ENCODE peak calls at places on chromosomes 6 and 20, in seven cellular contexts. F, N, H, Z, Q, K and D are unnamed samples.

GRCh38 chr6:136089885-136090284 is 160.2 kb downstream of the MTFR2 start:
- DNase-seq in Z (no peak), H (no peak), K (no peak), N (no peak), F (no peak), Q (no peak), D (no peak)

GRCh38 chr6:36590237-36590636 is 3.9 kb upstream of the SRSF3 start:
- DNase-seq in H (no peak), Z (no peak), K (peak; percentile 83), N (no peak), Q (peak; percentile 66), F (peak; percentile 52), D (no peak)

GRCh38 chr6:109769213-109769612 is 78.1 kb downstream of the FIG4 start:
- DNase-seq in Z (no peak), K (no peak), Q (no peak), H (no peak), F (no peak), N (no peak), D (no peak)

GRCh38 chr20:2524435-2525272 is 11.7 kb upstream of the TMC2 start:
- DNase-seq in N (peak; percentile 88), Z (peak; percentile 77), K (peak; percentile 86), Q (peak; percentile 72), F (peak; percentile 91), H (peak; percentile 87), D (no peak)

GRCh38 chr6:93413190-93413589 is 6.2 kb downstream of the EPHA7 start:
- DNase-seq in H (no peak), K (no peak), F (no peak), Q (no peak), Z (no peak), N (no peak), D (no peak)

GRCh38 chr6:7073810-7074525 is 33.8 kb upstream of the RREB1 start:
- DNase-seq in H (peak; percentile 9), Q (no peak), N (peak; percentile 43), F (peak; percentile 6), Z (peak; percentile 18), K (no peak), D (peak; percentile 90)

GRCh38 chr20:46635514-46636091 is 15.7 kb downstream of the SLC13A3 start:
- DNase-seq in K (peak; percentile 61), N (no peak), H (no peak), F (no peak), Z (no peak), Q (no peak), D (no peak)

GRCh38 chr6:101395345-101395744 is 1.8 kb downstream of the GRIK2 start:
- DNase-seq in F (no peak), H (no peak), Z (no peak), Q (no peak), N (no peak), K (no peak), D (no peak)

GRCh38 chr6:89886378-89887120 is 7.7 kb upstream of the GJA10 start:
- DNase-seq in Q (no peak), H (no peak), Z (no peak), K (no peak), N (no peak), F (no peak), D (no peak)

GRCh38 chr6:47413752-47414516 is 63.7 kb upstream of the CD2AP start:
- DNase-seq in Q (peak; percentile 7), F (peak; percentile 54), N (peak; percentile 56), H (peak; percentile 15), K (peak; percentile 83), Z (no peak), D (peak; percentile 47)

GRCh38 chr6:151233731-151234130 is 6.0 kb upstream of the AKAP12 start:
- DNase-seq in Z (no peak), Q (no peak), K (no peak), F (no peak), N (no peak), H (no peak), D (no peak)

GRCh38 chr6:37799263-37799644 is 20.3 kb upstream of the ZFAND3 start:
- DNase-seq in N (no peak), F (no peak), H (no peak), Q (no peak), K (no peak), Z (no peak), D (no peak)

GRCh38 chr6:44202972-44203750 is 13.6 kb upstream of the MYMX start:
- DNase-seq in Z (no peak), H (no peak), F (no peak), Q (no peak), K (no peak), N (no peak), D (no peak)

GRCh38 chr20:8476023-8476422 is 344.0 kb downstream of the PLCB1 start:
- DNase-seq in H (no peak), F (no peak), N (no peak), Z (no peak), Q (no peak), K (no peak), D (no peak)

GRCh38 chr20:13364278-13365170 is 143.4 kb downstream of the ISM1 start:
- DNase-seq in Z (no peak), Q (no peak), K (no peak), N (no peak), F (no peak), H (no peak), D (no peak)

GRCh38 chr6:124962617-124963415 is 579 bp downstream of the RNF217 start:
- DNase-seq in Z (no peak), H (no peak), N (no peak), K (peak; percentile 50), Q (peak; percentile 44), F (peak; percentile 64), D (no peak)

GRCh38 chr20:47981242-47981641 is 196.0 kb upstream of the SULF2 start:
- DNase-seq in N (no peak), K (no peak), Q (no peak), F (no peak), Z (no peak), H (no peak), D (no peak)

GRCh38 chr6:140711019-140711613 is 1336.7 kb upstream of the CITED2 start:
- DNase-seq in N (no peak), K (no peak), H (no peak), Q (no peak), F (no peak), Z (no peak), D (no peak)

GRCh38 chr20:37954205-37954604 is 51.3 kb downstream of the VSTM2L start:
- DNase-seq in H (no peak), F (no peak), K (no peak), N (no peak), Z (no peak), Q (no peak), D (no peak)

GRCh38 chr20:2244993-2245392 is 50.8 kb upstream of the TGM3 start:
- DNase-seq in K (no peak), N (no peak), Q (no peak), Z (no peak), F (peak; percentile 32), H (no peak), D (no peak)

GRCh38 chr6:119834418-119834817 is 484.9 kb upstream of the MAN1A1 start:
- DNase-seq in Z (no peak), F (no peak), Q (no peak), K (no peak), H (no peak), N (no peak), D (no peak)

GRCh38 chr6:77178821-77179220 is 284.5 kb downstream of the HTR1B start:
- DNase-seq in F (no peak), K (peak; percentile 52), H (no peak), Z (no peak), N (no peak), Q (peak; percentile 6), D (no peak)

GRCh38 chr6:43983191-43983590 is 144.1 kb downstream of the MRPL14 start:
- DNase-seq in Q (no peak), H (no peak), Z (no peak), F (no peak), K (no peak), N (no peak), D (no peak)

GRCh38 chr6:87747646-87748045 is 45.6 kb upstream of the AKIRIN2 start:
- DNase-seq in K (no peak), Q (no peak), H (no peak), F (no peak), N (no peak), Z (no peak), D (no peak)

GRCh38 chr20:20856956-20857355 is 144.5 kb upstream of the RALGAPA2 start:
- DNase-seq in K (no peak), N (no peak), Q (peak; percentile 75), Z (no peak), H (no peak), F (no peak), D (no peak)

DNA sequence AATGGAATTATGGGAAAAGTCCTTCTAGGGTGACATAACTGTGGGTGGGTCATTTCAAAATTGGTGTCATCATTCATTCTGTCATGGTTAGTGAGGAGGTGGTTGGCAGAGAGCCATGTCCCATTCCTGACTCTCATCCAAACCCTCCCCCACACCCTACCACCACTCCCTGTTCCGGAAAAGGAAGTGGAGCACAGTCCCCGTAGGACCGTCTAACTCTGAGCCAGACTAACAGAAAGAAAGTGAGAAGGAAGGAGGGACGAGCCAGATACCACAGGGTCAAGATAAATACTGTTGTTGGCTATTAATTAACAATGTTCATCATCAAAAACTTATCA is 4.8 kb downstream of the TRIM10 start:
- DNase-seq in K (peak; percentile 74), Z (no peak), N (no peak), H (no peak), Q (peak; percentile 11), F (no peak), D (no peak)
- H3K4me3 ChIP-seq in K (no peak overlapping the region), Z (no peak overlapping the region), N (no peak overlapping the region), H (no peak overlapping the region), Q (no peak overlapping the region), F (no peak overlapping the region), D (no peak overlapping the region)

GRCh38 chr6:27777614-27778355 is 134.4 kb downstream of the OR2B2 start:
- DNase-seq in K (no peak), H (no peak), F (no peak), N (no peak), Q (no peak), Z (no peak), D (no peak)
- H3K4me3 ChIP-seq in K (no peak overlapping the region), H (no peak overlapping the region), F (no peak overlapping the region), N (no peak overlapping the region), Q (peak overlapping the region; percentile 45), Z (no peak overlapping the region), D (no peak overlapping the region)

DNA sequence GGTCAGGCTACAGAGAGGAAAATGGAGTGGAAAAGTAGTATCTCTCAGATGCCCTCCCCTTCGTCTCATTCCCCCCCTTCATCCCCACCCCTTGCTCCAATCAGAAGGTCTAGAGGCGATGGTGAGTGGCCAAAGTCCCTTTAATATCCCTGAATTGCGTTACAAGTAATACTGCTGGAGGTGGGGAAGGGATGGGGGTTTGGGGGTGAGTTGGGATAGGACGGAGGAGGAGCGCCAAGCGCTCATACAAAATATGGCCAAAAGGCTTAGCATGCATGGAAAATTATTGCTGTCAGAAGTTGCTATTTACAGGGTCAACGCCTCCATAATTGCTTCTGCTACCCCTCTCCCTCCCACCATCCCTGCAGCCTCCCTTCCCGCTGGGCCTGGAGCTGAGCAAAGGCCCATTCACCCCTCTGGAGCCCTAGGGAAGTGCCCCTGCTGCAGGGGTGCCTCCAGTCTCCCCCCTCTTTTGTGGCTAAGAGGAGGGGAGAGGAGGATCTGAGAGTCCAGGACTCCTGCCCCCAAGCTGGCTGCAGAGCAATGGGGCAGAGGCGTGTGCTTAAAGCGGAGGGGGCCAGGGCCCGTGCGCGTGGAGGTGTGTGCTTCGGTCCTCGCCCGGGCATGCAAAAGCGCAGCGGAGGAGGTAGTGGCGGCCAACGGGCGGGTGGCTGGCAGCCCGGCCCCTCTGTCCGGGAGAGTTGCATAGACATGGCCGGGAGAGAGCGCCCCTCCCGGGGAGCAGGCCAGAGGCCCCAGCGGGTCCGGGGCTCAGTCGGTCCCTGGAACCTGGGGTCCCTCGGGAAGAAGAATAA is 8.7 kb upstream of the SRXN1 start:
- DNase-seq in H (no peak), F (no peak), Z (no peak), N (no peak), Q (no peak), K (no peak), D (no peak)
- H3K4me3 ChIP-seq in H (no peak overlapping the region), F (no peak overlapping the region), Z (no peak overlapping the region), N (no peak overlapping the region), Q (no peak overlapping the region), K (no peak overlapping the region), D (no peak overlapping the region)

GRCh38 chr6:100132005-100132404 is 138.0 kb upstream of the MCHR2 start:
- DNase-seq in Z (no peak), N (no peak), F (no peak), K (no peak), Q (no peak), H (no peak), D (no peak)
- H3K4me3 ChIP-seq in Z (no peak overlapping the region), N (no peak overlapping the region), F (no peak overlapping the region), K (no peak overlapping the region), Q (no peak overlapping the region), H (no peak overlapping the region), D (no peak overlapping the region)